ENCODE peak calls at places on chromosomes 11 and 22, in four cellular contexts. One of them, this sample, is unnamed.

GRCh38 chr11:7548659-7549283 is 35.0 kb downstream of the PPFIBP2 start:
- DNase-seq in H9: peak; percentile 89
- DNase-seq in neuronal stem cell: no peak
- DNase-seq in IMR-90: no peak
- DNase-seq in this sample: peak; percentile 88

GRCh38 chr11:35618497-35619029 is 303 bp downstream of the FJX1 start:
- DNase-seq in H9: no peak
- DNase-seq in neuronal stem cell: peak; percentile 43
- DNase-seq in IMR-90: peak; percentile 51
- DNase-seq in this sample: no peak

GRCh38 chr11:128965485-128965884 is 22.8 kb upstream of the TP53AIP1 start:
- DNase-seq in H9: no peak
- DNase-seq in neuronal stem cell: no peak
- DNase-seq in IMR-90: no peak
- DNase-seq in this sample: no peak

GRCh38 chr22:45964372-45964771 is 12.6 kb downstream of the WNT7B start:
- DNase-seq in H9: no peak
- DNase-seq in neuronal stem cell: no peak
- DNase-seq in IMR-90: no peak
- DNase-seq in this sample: no peak

GRCh38 chr22:39938509-39938908 is 21.7 kb upstream of the TMA7B start:
- DNase-seq in H9: no peak
- DNase-seq in neuronal stem cell: no peak
- DNase-seq in IMR-90: no peak
- DNase-seq in this sample: no peak

GRCh38 chr11:110734790-110735189 is 22.6 kb upstream of the ARHGAP20 start:
- DNase-seq in H9: no peak
- DNase-seq in neuronal stem cell: no peak
- DNase-seq in IMR-90: no peak
- DNase-seq in this sample: no peak

GRCh38 chr11:114269498-114269897 is 26.7 kb upstream of the NNMT start:
- DNase-seq in H9: no peak
- DNase-seq in neuronal stem cell: no peak
- DNase-seq in IMR-90: no peak
- DNase-seq in this sample: no peak

GRCh38 chr11:107696140-107696539 is 15.7 kb downstream of the SLN start:
- DNase-seq in H9: no peak
- DNase-seq in neuronal stem cell: no peak
- DNase-seq in IMR-90: peak; percentile 97
- DNase-seq in this sample: peak; percentile 90

GRCh38 chr11:122765487-122766131 is 72.7 kb upstream of the CRTAM start:
- DNase-seq in H9: no peak
- DNase-seq in neuronal stem cell: no peak
- DNase-seq in IMR-90: no peak
- DNase-seq in this sample: no peak

GRCh38 chr22:27195516-27195915 is 538.1 kb downstream of the MIAT start:
- DNase-seq in H9: no peak
- DNase-seq in neuronal stem cell: no peak
- DNase-seq in IMR-90: no peak
- DNase-seq in this sample: no peak

GRCh38 chr22:23835773-23836144 is 3.0 kb downstream of the DERL3 start:
- DNase-seq in H9: no peak
- DNase-seq in neuronal stem cell: no peak
- DNase-seq in IMR-90: no peak
- DNase-seq in this sample: no peak

GRCh38 chr22:49917997-49918910 is at the start of the genes ALG12 and CRELD2:
- DNase-seq in H9: peak; percentile 98
- DNase-seq in neuronal stem cell: peak; percentile 98
- DNase-seq in IMR-90: peak; percentile 96
- DNase-seq in this sample: peak; percentile 98
- H3K23ac ChIP-seq in H9: no peak within 1 kb of the TSS
- H3K23ac ChIP-seq in neuronal stem cell: peak within 1 kb of the TSS; percentile 91
- H3K23ac ChIP-seq in IMR-90: peak within 1 kb of the TSS; percentile 63
- H3K23ac ChIP-seq in this sample: peak within 1 kb of the TSS; percentile 45

DNA sequence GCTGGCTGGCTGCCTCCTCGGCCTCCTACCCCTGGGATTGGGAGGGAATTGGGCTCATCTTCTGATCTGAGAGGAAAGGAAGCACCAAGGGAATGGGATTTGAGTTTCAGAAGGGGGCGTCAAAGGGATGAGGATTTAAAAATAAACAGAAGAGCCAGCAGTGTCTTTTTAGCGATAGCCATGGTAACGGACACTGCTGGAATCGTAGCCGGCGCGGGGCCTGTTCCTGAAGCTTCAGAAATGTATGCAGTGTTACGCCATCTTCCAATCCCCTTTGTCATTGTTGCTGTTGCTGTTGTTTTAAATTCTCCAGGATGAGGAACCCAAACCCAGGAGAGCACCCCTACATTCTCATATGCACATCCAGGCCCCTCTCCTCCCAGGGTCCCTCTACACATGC is 561.3 kb upstream of the CADM1 start:
- DNase-seq in H9: no peak
- DNase-seq in neuronal stem cell: no peak
- DNase-seq in IMR-90: no peak
- DNase-seq in this sample: no peak
- H2BK120ac ChIP-seq in H9: no peak overlapping the region
- H2BK120ac ChIP-seq in neuronal stem cell: no peak overlapping the region
- H2BK120ac ChIP-seq in IMR-90: no peak overlapping the region
- H2BK120ac ChIP-seq in this sample: no peak overlapping the region

GRCh38 chr11:118644496-118644895 is 35.0 kb downstream of the TREH start:
- DNase-seq in H9: no peak
- DNase-seq in neuronal stem cell: no peak
- DNase-seq in IMR-90: no peak
- DNase-seq in this sample: no peak
- H2BK5ac ChIP-seq in H9: no peak overlapping the region
- H2BK5ac ChIP-seq in neuronal stem cell: no peak overlapping the region
- H2BK5ac ChIP-seq in IMR-90: no peak overlapping the region
- H2BK5ac ChIP-seq in this sample: no peak overlapping the region

DNA sequence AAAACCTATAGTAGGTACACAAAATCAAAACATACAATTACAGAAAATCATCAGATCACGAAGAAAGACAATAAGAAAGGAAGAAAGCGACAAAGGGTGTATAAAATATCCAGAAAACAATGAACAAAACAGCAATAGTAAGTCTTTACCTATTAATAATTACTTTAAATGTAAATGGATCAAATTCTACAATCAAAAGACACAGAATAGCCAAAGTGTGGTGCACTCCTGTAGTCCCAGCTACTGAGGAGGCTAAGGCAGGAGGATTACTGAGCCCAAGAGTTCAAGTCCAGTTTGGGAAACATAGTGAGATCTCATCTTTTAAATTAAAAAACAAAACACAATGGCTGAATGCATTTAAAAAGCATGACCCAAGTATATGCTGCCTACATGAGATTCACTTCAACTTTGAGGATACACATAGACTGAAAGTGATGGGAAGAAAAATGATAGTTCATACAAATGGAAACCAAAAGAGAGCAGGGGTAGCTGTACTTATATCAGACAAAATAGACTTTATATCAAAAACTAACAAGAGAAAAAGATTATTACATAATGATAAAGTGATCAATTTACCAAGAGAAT is 40.6 kb downstream of the ASCL2 start:
- DNase-seq in H9: no peak
- DNase-seq in neuronal stem cell: no peak
- DNase-seq in IMR-90: no peak
- DNase-seq in this sample: no peak
- H3K23ac ChIP-seq in H9: no peak overlapping the region
- H3K23ac ChIP-seq in neuronal stem cell: no peak overlapping the region
- H3K23ac ChIP-seq in IMR-90: no peak overlapping the region
- H3K23ac ChIP-seq in this sample: no peak overlapping the region

GRCh38 chr22:28903719-28904118 is 20.3 kb downstream of the ZNRF3 start:
- DNase-seq in H9: no peak
- DNase-seq in neuronal stem cell: no peak
- DNase-seq in IMR-90: no peak
- DNase-seq in this sample: peak; percentile 57
- H2BK120ac ChIP-seq in H9: no peak overlapping the region
- H2BK120ac ChIP-seq in neuronal stem cell: no peak overlapping the region
- H2BK120ac ChIP-seq in IMR-90: peak overlapping the region; percentile 18
- H2BK120ac ChIP-seq in this sample: no peak overlapping the region

GRCh38 chr22:24995649-24996180 is 43.2 kb downstream of the KIAA1671 start:
- DNase-seq in H9: no peak
- DNase-seq in neuronal stem cell: no peak
- DNase-seq in IMR-90: no peak
- DNase-seq in this sample: no peak
- H2BK5ac ChIP-seq in H9: no peak overlapping the region
- H2BK5ac ChIP-seq in neuronal stem cell: no peak overlapping the region
- H2BK5ac ChIP-seq in IMR-90: no peak overlapping the region
- H2BK5ac ChIP-seq in this sample: no peak overlapping the region

GRCh38 chr11:61967177-61967923 is at the start of gene FTH1:
- DNase-seq in H9: peak; percentile 87
- DNase-seq in neuronal stem cell: peak; percentile 89
- DNase-seq in IMR-90: peak; percentile 88
- DNase-seq in this sample: peak; percentile 93
- H3K23ac ChIP-seq in H9: no peak within 1 kb of the TSS
- H3K23ac ChIP-seq in neuronal stem cell: peak within 1 kb of the TSS; percentile 98
- H3K23ac ChIP-seq in IMR-90: peak within 1 kb of the TSS; percentile 100
- H3K23ac ChIP-seq in this sample: peak within 1 kb of the TSS; percentile 92

GRCh38 chr11:12725047-12725862 is 51.0 kb downstream of the TEAD1 start:
- DNase-seq in H9: no peak
- DNase-seq in neuronal stem cell: no peak
- DNase-seq in IMR-90: no peak
- DNase-seq in this sample: no peak

GRCh38 chr11:12723410-12724297 is 49.4 kb downstream of the TEAD1 start:
- DNase-seq in H9: no peak
- DNase-seq in neuronal stem cell: no peak
- DNase-seq in IMR-90: peak; percentile 45
- DNase-seq in this sample: peak; percentile 95

GRCh38 chr11:12721816-12722604 is 47.8 kb downstream of the TEAD1 start:
- DNase-seq in H9: no peak
- DNase-seq in neuronal stem cell: no peak
- DNase-seq in IMR-90: no peak
- DNase-seq in this sample: peak; percentile 80

GRCh38 chr11:12725863-12726666 is 51.8 kb downstream of the TEAD1 start:
- DNase-seq in H9: no peak
- DNase-seq in neuronal stem cell: no peak
- DNase-seq in IMR-90: peak; percentile 79
- DNase-seq in this sample: no peak

GRCh38 chr11:12724301-12725046 is 50.3 kb downstream of the TEAD1 start:
- DNase-seq in H9: peak; percentile 95
- DNase-seq in neuronal stem cell: no peak
- DNase-seq in IMR-90: peak; percentile 95
- DNase-seq in this sample: peak; percentile 91
- H2BK120ac ChIP-seq in H9: no peak overlapping the region
- H2BK120ac ChIP-seq in neuronal stem cell: no peak overlapping the region
- H2BK120ac ChIP-seq in IMR-90: peak overlapping the region; percentile 20
- H2BK120ac ChIP-seq in this sample: peak overlapping the region; percentile 45

This sample was measured in mesendoderm.